ENCODE peak calls at places on chromosomes 13 and 19, in four cellular contexts. M, P, K and R are unnamed samples.

GRCh38 chr19:41871573-41872383 is 5.3 kb upstream of the CD79A start:
- DNase-seq in M (no peak), P (no peak), K (peak; percentile 37), R (peak; percentile 74)

GRCh38 chr13:58165617-58166016 is 534.1 kb downstream of the PCDH17 start:
- DNase-seq in M (no peak), P (no peak), K (no peak), R (no peak)

GRCh38 chr19:31331536-31331935 is 17.7 kb downstream of the TSHZ3 start:
- DNase-seq in M (no peak), P (no peak), K (no peak), R (no peak)

GRCh38 chr19:9970481-9970880 is 34.2 kb upstream of the OLFM2 start:
- DNase-seq in M (no peak), P (no peak), K (no peak), R (no peak)

GRCh38 chr19:37654118-37654517 is 1.1 kb downstream of the ZFP30 start:
- DNase-seq in M (no peak), P (peak; percentile 12), K (no peak), R (no peak)

GRCh38 chr13:99288069-99288468 is 19.1 kb downstream of the GPR183 start:
- DNase-seq in M (no peak), P (no peak), K (no peak), R (no peak)

GRCh38 chr19:3638208-3639193 is 11.9 kb upstream of the CACTIN start:
- DNase-seq in M (no peak), P (no peak), K (no peak), R (no peak)

GRCh38 chr13:114099191-114099590 is 33.2 kb downstream of the RASA3 start:
- DNase-seq in M (peak; percentile 47), P (no peak), K (peak; percentile 89), R (peak; percentile 95)

GRCh38 chr13:33349996-33350826 is 64.7 kb upstream of the STARD13 start:
- DNase-seq in M (peak; percentile 68), P (no peak), K (peak; percentile 61), R (peak; percentile 82)

GRCh38 chr19:6374179-6374709 is 1.5 kb downstream of the PSPN start:
- DNase-seq in M (peak; percentile 60), P (no peak), K (no peak), R (peak; percentile 85)
- H3K4me3 ChIP-seq in M (no peak overlapping the region), P (no peak overlapping the region), K (peak overlapping the region; percentile 78), R (peak overlapping the region; percentile 32)

DNA sequence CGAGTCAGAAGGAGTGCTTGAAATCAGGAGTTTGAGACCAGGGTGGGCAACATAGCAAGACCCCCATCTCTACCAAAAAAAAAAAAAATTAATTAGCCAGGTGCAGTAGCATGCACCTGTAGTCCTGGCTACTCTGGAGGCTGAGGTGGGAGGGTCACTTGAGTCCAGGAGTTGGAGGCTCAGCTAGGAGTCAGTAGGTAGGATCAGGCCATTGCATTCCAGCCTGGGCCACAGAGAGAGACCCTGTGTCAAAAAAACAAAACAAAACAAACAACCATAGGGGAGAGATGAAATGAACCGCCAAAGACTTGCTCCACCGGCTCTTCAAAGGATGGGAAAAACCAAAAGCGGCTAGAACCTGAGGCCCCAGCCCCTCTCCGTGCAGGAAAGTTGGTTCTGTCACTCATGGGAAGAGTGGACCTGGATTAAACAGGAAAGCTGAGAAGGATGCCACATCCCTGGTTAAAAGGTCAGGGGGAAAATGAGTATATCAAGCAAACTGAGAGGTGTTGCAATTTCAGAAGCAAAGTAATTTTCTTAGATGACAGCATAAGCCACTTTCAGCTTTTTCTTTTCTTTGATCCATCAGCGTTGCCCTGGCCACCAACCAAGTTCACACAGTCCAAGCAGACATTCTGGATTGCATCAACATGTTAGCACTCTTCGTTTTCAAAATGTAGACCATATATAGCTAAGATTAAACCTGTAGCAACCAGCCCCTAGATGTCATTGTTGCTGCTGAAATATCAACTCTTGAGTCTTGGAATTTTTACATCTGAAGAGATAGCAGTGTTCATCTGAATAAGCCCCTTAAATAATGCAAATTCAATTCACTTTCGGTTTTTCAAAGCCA is 8.9 kb upstream of the ZNF507 start:
- DNase-seq in M (no peak), P (no peak), K (no peak), R (no peak)
- TF ChIP-seq CTCF in M (no peak), P (peak; percentile 33), K (peak; percentile 25), R (peak; percentile 6)

GRCh38 chr19:35115538-35115951 is at the start of gene FXYD3:
- DNase-seq in M (no peak), P (no peak), K (no peak), R (no peak)

GRCh38 chr19:35117017-35117570 is 1.5 kb downstream of the FXYD3 start:
- DNase-seq in M (no peak), P (no peak), K (no peak), R (no peak)

GRCh38 chr19:35114656-35115537 is 726 bp upstream of the FXYD3 start:
- DNase-seq in M (peak; percentile 79), P (peak; percentile 43), K (peak; percentile 63), R (no peak)

GRCh38 chr19:35117791-35118190 is 2.2 kb downstream of the FXYD3 start:
- DNase-seq in M (no peak), P (no peak), K (no peak), R (no peak)

DNA sequence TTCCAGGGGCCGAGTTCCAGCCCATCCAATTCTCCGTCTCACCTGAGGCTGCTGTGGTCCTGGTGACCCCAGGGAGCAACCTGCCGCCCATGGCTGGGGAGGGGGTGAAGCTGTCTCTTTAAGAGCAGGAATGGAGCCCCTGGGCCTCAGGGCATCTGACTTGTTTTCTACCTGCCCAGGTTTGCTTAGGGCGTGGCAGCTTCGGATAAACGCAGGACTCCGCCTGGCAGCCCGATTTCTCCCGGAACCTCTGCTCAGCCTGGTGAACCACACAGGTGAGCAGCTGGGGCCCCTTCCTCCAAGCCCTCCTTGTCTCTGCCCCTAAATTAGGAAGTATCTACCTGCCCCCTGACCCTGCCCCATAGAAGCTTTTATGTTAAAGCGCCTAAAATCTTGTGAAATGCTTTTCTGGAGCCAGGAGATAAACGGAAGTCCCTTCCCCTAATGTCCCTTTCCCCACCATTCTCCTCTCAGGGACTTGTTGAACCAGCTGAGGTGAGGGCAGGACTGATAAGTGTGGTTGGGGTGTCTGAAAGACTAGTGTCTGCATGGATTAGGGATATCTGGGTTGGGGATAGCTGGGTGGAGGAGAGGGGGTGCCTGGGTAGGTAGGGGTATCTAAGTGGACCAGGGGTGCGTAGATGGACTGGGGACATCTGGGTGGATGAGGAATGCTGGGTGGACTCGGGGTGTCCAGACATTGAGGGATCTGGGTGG is 620 bp downstream of the FXYD3 start:
- DNase-seq in M (no peak), P (no peak), K (no peak), R (no peak)
- H3K4me3 ChIP-seq in M (peak overlapping the region; percentile 17), P (no peak overlapping the region), K (no peak overlapping the region), R (no peak overlapping the region)

DNA sequence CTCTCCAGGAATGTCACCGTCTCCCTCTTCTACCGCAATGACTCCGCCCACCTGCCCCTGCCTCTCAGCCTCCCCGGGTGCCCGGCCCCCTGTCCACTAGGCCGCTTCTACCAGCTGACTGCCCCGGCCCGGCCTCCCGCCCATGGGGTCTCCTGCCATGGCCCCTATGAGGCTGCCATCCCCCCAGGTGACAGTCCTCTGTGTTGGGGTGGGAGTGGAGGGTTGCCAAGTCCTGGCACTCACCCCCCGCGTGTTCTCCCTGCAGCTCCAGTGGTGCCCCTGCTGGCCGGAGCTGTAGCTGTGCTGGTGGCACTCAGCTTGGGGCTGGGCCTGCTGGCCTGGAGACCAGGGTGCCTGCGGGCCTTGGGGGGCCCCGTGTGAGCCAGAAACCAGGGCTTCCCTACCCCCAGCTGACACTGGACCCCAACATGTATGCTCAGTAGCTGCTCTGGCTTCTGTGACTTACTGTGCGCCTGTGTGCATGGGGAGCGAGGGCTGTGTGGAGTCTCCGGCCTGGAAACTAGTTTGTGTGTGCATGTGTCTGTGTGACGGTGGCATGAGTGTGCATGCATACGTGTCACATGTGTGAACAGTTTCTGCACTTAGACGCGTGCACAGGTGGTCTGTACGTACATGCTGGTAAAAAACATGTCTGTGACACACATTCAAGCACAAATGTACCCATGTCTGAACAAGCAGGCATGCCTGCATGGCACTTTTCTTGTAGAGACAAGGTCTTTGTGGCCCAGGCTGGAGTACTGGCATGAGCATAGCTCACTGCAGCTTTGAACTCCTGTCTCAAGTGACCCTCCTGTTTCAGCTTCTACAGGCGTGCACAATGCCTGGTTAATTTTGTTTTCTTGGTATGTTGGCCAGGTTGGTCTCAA is 4.8 kb downstream of the ACP4 start:
- DNase-seq in M (peak; percentile 26), P (no peak), K (no peak), R (no peak)
- TF ChIP-seq CTCF in M (no peak), P (peak; percentile 59), K (no peak), R (no peak)